ENCODE peak calls at places on chromosomes 5 and 9, in ten cellular contexts. D is iPS-NIHi11; O is endothelial cell of umbilical vein; Z is NCI-H69; L is stimulated activated CD8-positive, alpha-beta memory T cell treated with anti-CD3 and anti-CD28 coated beads, Interleukin-15, amount 100 ng/mL, for 1 hour; X is tibial artery; H is HTR-8/SVneo; K is activated T-helper 1 cell treated with Interleukin-2 at 50 U/mL for 16 hours; A is endothelial cell; M is NCI-H1105. W is an unnamed sample.

GRCh38 chr5:1761453-1761755 is 38.2 kb downstream of the MRPL36 start:
- DNase-seq in D (no peak), O (no peak), Z (no peak), L (no peak), X (no peak), H (no peak), K (no peak), A (no peak), M (no peak), W (no peak)

GRCh38 chr5:125199968-125200841 is 453.8 kb upstream of the ZNF608 start:
- DNase-seq in D (no peak), O (peak; percentile 13), Z (peak; percentile 94), L (no peak), X (no peak), H (no peak), K (no peak), A (peak; percentile 4), M (no peak), W (no peak)

GRCh38 chr5:18811616-18812015 is 1176.4 kb downstream of the CDH18 start:
- DNase-seq in D (no peak), O (no peak), Z (peak; percentile 79), L (no peak), X (no peak), H (no peak), K (no peak), A (no peak), M (no peak), W (no peak)

GRCh38 chr9:79584655-79584982 is 12.9 kb downstream of the TLE4 start:
- DNase-seq in D (no peak), O (no peak), Z (no peak), L (no peak), X (no peak), H (no peak), K (no peak), A (no peak), M (no peak), W (no peak)

GRCh38 chr5:142810081-142810480 is 39.9 kb downstream of the ARHGAP26 start:
- DNase-seq in D (no peak), O (peak; percentile 71), Z (no peak), L (no peak), X (no peak), H (no peak), K (no peak), A (no peak), M (no peak), W (no peak)

GRCh38 chr9:122126340-122127333 is 32.9 kb downstream of the NDUFA8 start:
- DNase-seq in D (peak; percentile 50), O (no peak), Z (no peak), L (no peak), X (peak; percentile 58), H (peak; percentile 44), K (no peak), A (no peak), M (no peak), W (no peak)

GRCh38 chr5:112660359-112660758 is 77.3 kb upstream of the APC start:
- DNase-seq in D (no peak), O (no peak), Z (no peak), L (no peak), X (no peak), H (no peak), K (no peak), A (no peak), M (no peak), W (no peak)

GRCh38 chr9:18847576-18848275 is 185.3 kb downstream of the SAXO1 start:
- DNase-seq in D (no peak), O (no peak), Z (no peak), L (no peak), X (no peak), H (no peak), K (no peak), A (no peak), M (no peak), W (no peak)

GRCh38 chr5:170296935-170297588 is 515 bp downstream of the LCP2 start:
- DNase-seq in D (no peak), O (no peak), Z (no peak), L (no peak), X (no peak), H (no peak), K (no peak), A (no peak), M (no peak), W (no peak)

GRCh38 chr5:9544502-9545300 is 1.2 kb downstream of the SEMA5A start:
- DNase-seq in D (peak; percentile 79), O (peak; percentile 48), Z (peak; percentile 74), L (no peak), X (peak; percentile 89), H (peak; percentile 89), K (no peak), A (peak; percentile 95), M (peak; percentile 31), W (peak; percentile 9)

GRCh38 chr9:4879098-4879497 is 86.4 kb downstream of the RCL1 start:
- DNase-seq in D (no peak), O (no peak), Z (peak; percentile 45), L (no peak), X (no peak), H (no peak), K (no peak), A (no peak), M (no peak), W (no peak)

GRCh38 chr9:136022731-136023400 is 61.7 kb upstream of the UBAC1 start:
- DNase-seq in D (peak; percentile 11), O (no peak), Z (peak; percentile 18), L (no peak), X (no peak), H (no peak), K (no peak), A (no peak), M (no peak), W (no peak)

W was measured in CD4-positive, alpha-beta T cell.